ENCODE peak calls at places on chromosomes 3 and 15, in nine cellular contexts. Z is lower leg skin, H is bronchial epithelial cell, E is pancreas, O is cardiac muscle cell, C is HFFc6, J is Calu3, F is A549, P is DND-41. X is an unnamed sample.
A peak's percentile ranks its signal among the peaks of the same experiment; 100 is the strongest.

GRCh38 chr15:82571722-82572222 is 31.5 kb upstream of the RPS17 start:
- DNase-seq in J (no peak), O (peak; percentile 46), H (no peak), F (no peak), E (peak; percentile 45), C (peak; percentile 78), P (no peak), Z (peak; percentile 51), X (peak; percentile 45)

GRCh38 chr3:12706504-12707253 is 42.8 kb upstream of the RAF1 start:
- DNase-seq in E (peak; percentile 66), P (peak; percentile 70), F (peak; percentile 59), H (peak; percentile 78), C (peak; percentile 79), J (peak; percentile 67), Z (peak; percentile 44), O (peak; percentile 81), X (no peak)

GRCh38 chr15:71469393-71469792 is 341.0 kb upstream of the NR2E3 start:
- DNase-seq in Z (no peak), J (no peak), P (no peak), F (no peak), H (no peak), O (no peak), C (peak; percentile 13), E (no peak), X (peak; percentile 44)

GRCh38 chr15:22956980-22957264 is 23.2 kb downstream of the CYFIP1 start:
- DNase-seq in F (no peak), O (no peak), C (no peak), E (no peak), J (no peak), P (no peak), Z (no peak), H (no peak), X (no peak)

GRCh38 chr3:45443459-45443858 is 55.1 kb downstream of the LARS2 start:
- DNase-seq in O (no peak), Z (no peak), H (no peak), J (no peak), F (no peak), E (no peak), C (no peak), P (no peak), X (no peak)

GRCh38 chr15:27683126-27683525 is 416.0 kb downstream of the OCA2 start:
- DNase-seq in P (no peak), E (no peak), C (no peak), O (no peak), J (no peak), F (no peak), Z (no peak), H (no peak), X (no peak)

GRCh38 chr3:190504354-190505125 is 9.3 kb upstream of the IL1RAP start:
- DNase-seq in C (no peak), H (peak; percentile 80), F (no peak), Z (no peak), P (no peak), E (no peak), O (peak; percentile 18), J (no peak), X (no peak)

GRCh38 chr3:9008550-9009255 is 45.4 kb upstream of the RAD18 start:
- DNase-seq in E (no peak), F (no peak), H (no peak), C (no peak), O (no peak), P (no peak), Z (no peak), J (no peak), X (no peak)

GRCh38 chr15:77002954-77003912 is 8.3 kb downstream of the PSTPIP1 start:
- DNase-seq in C (no peak), E (no peak), Z (peak; percentile 60), F (no peak), H (no peak), O (no peak), J (no peak), P (peak; percentile 39), X (no peak)

GRCh38 chr15:68328485-68328884 is 50.9 kb downstream of the FEM1B start:
- DNase-seq in C (no peak), O (no peak), E (no peak), P (no peak), H (no peak), J (no peak), F (no peak), Z (no peak), X (no peak)
- TF ChIP-seq CTCF in C (no peak), O (no peak), E (no peak), P (no peak), H (no peak), J (no peak), F (no peak), Z (no peak), X (no peak)

GRCh38 chr15:75685195-75685594 is 27.5 kb downstream of the CSPG4 start:
- DNase-seq in F (no peak), Z (no peak), C (no peak), P (no peak), H (no peak), O (no peak), J (no peak), E (no peak), X (no peak)

GRCh38 chr15:75682181-75683135 is 30.2 kb downstream of the CSPG4 start:
- DNase-seq in H (no peak), J (no peak), E (no peak), O (no peak), F (no peak), C (no peak), Z (no peak), P (no peak), X (no peak)

GRCh38 chr15:75688278-75688557 is 24.4 kb downstream of the CSPG4 start:
- DNase-seq in P (no peak), O (no peak), C (no peak), F (no peak), E (no peak), H (no peak), Z (no peak), J (no peak), X (no peak)

GRCh38 chr15:75687486-75688277 is 25.0 kb downstream of the CSPG4 start:
- DNase-seq in P (no peak), H (no peak), F (no peak), E (no peak), C (no peak), O (no peak), J (no peak), Z (no peak), X (no peak)

DNA sequence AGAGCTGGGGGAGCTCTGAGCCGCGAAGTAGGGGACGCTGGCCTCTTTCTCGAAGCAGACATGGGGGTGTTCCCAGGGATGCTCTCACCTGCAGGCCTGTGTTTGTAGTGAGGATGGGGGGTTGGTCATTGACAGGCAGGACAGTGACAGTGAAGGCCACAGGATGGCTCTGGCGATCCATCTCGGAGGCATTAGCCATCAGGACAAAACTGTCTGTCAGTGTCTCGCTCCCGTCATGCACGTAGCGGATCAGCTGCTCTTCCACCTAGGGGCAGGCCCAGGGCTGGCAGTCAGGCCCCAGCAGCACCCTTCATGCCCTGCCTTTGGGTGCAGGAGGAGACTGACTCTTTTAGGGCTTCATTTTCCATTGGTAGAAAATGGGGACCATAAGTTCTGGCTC is 28.0 kb downstream of the CSPG4 start:
- DNase-seq in C (no peak), E (no peak), Z (no peak), P (no peak), H (no peak), J (no peak), F (no peak), O (no peak), X (no peak)
- TF ChIP-seq CTCF in C (no peak), E (no peak), Z (no peak), P (no peak), H (no peak), J (no peak), F (no peak), O (no peak), X (no peak)

GRCh38 chr15:90086868-90087268 is 15.4 kb downstream of the IDH2 start:
- DNase-seq in F (peak; percentile 79), C (peak; percentile 36), H (peak; percentile 43), O (no peak), E (no peak), J (peak; percentile 72), Z (no peak), P (peak; percentile 55), X (no peak)
- TF ChIP-seq CTCF in F (peak; percentile 79), C (peak; percentile 84), H (peak; percentile 83), O (peak; percentile 78), E (peak; percentile 32), J (peak; percentile 74), Z (no peak), P (peak; percentile 77), X (peak; percentile 77)

GRCh38 chr3:49122886-49123545 is 2.4 kb upstream of the USP19 start:
- DNase-seq in E (no peak), P (no peak), O (no peak), F (no peak), J (no peak), H (no peak), C (no peak), Z (no peak), X (no peak)
- TF ChIP-seq CTCF in E (no peak), P (no peak), O (no peak), F (no peak), J (no peak), H (no peak), C (no peak), Z (no peak), X (no peak)